ENCODE peak calls at places on chromosomes 4 and X, in five cellular contexts. F, H, G, T and U are unnamed samples.

GRCh38 chrX:68989865-68990606 is 161.2 kb downstream of the EFNB1 start:
- DNase-seq in F (peak), H (no peak), G (peak), T (no peak), U (no peak)

GRCh38 chr4:159191989-159192388 is 89.1 kb downstream of the RAPGEF2 start:
- DNase-seq in F (no peak), H (peak), G (peak), T (no peak), U (peak)

GRCh38 chr4:169340834-169341233 is 70.1 kb upstream of the SH3RF1 start:
- DNase-seq in F (no peak), H (no peak), G (no peak), T (no peak), U (no peak)

GRCh38 chrX:8289523-8289922 is 118.5 kb upstream of the VCX2 start:
- DNase-seq in F (no peak), H (no peak), G (no peak), T (no peak), U (peak)

GRCh38 chrX:118974908-118975671 is 672 bp downstream of the LONRF3 start:
- DNase-seq in F (no peak), H (no peak), G (no peak), T (peak), U (peak)

GRCh38 chr4:86055898-86056297 is 304.0 kb downstream of the MAPK10 start:
- DNase-seq in F (no peak), H (no peak), G (no peak), T (no peak), U (peak)

GRCh38 chrX:87572911-87573310 is 55.3 kb downstream of the KLHL4 start:
- DNase-seq in F (no peak), H (no peak), G (peak), T (no peak), U (peak)

GRCh38 chr4:172356002-172356401 is 542.8 kb downstream of the GALNTL6 start:
- DNase-seq in F (no peak), H (no peak), G (no peak), T (no peak), U (no peak)

GRCh38 chrX:125203737-125204578 is 115.7 kb upstream of the TEX13C start:
- DNase-seq in F (no peak), H (no peak), G (no peak), T (no peak), U (no peak)

GRCh38 chr4:76504613-76505465 is 69.8 kb downstream of the SHROOM3 start:
- DNase-seq in F (no peak), H (peak), G (peak), T (peak), U (peak)

GRCh38 chr4:73527196-73527595 is 45.7 kb downstream of the AFM start:
- DNase-seq in F (no peak), H (no peak), G (no peak), T (no peak), U (no peak)

GRCh38 chr4:73520821-73521220 is 39.3 kb downstream of the AFM start:
- DNase-seq in F (no peak), H (peak), G (peak), T (no peak), U (peak)

GRCh38 chr4:73518340-73518739 is 36.8 kb downstream of the AFM start:
- DNase-seq in F (no peak), H (no peak), G (no peak), T (no peak), U (no peak)

GRCh38 chr4:73525611-73526010 is 44.1 kb downstream of the AFM start:
- DNase-seq in F (no peak), H (no peak), G (no peak), T (no peak), U (no peak)

GRCh38 chr4:73523126-73523525 is 41.6 kb downstream of the AFM start:
- DNase-seq in F (no peak), H (no peak), G (no peak), T (no peak), U (peak)
- TF ChIP-seq CTCF in F (no peak), H (no peak), G (no peak), T (no peak), U (no peak)

DNA sequence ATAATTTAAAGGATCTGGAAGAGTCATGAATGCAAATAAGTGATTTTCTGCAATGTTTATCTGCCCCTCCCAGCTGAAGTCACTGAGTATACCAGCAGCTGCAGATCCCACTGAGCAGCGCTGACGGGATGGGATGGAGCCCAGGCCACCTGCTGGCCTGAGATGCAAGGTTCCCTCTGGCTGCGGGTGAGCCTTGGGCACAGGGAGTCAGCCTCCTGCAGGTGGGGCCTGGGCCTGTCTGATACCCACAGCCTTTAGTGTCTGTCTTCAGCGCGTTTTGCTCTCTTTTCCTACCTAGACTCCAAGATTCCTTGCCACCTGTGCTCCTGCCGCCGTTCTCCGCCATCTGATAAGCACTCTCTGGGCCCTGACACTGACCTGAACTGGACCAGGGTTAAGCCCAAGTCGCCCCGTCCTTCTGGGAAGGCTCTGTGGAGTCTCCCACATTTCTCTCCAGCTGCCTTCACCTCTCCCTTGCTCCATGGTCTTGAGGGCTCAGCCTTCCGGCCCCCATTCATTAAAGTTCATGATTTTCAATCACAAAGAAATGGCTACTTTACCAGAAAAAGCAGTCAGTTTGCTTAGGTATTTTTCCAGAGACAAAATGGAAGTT is 223.1 kb upstream of the FAT1 start:
- DNase-seq in F (no peak), H (no peak), G (no peak), T (no peak), U (peak)
- TF ChIP-seq CTCF in F (no peak), H (peak), G (peak), T (no peak), U (no peak)

GRCh38 chr4:186032259-186032658 is 36.7 kb upstream of the TLR3 start:
- DNase-seq in F (no peak), H (no peak), G (no peak), T (no peak), U (no peak)
- TF ChIP-seq CTCF in F (no peak), H (no peak), G (no peak), T (no peak), U (no peak)

DNA sequence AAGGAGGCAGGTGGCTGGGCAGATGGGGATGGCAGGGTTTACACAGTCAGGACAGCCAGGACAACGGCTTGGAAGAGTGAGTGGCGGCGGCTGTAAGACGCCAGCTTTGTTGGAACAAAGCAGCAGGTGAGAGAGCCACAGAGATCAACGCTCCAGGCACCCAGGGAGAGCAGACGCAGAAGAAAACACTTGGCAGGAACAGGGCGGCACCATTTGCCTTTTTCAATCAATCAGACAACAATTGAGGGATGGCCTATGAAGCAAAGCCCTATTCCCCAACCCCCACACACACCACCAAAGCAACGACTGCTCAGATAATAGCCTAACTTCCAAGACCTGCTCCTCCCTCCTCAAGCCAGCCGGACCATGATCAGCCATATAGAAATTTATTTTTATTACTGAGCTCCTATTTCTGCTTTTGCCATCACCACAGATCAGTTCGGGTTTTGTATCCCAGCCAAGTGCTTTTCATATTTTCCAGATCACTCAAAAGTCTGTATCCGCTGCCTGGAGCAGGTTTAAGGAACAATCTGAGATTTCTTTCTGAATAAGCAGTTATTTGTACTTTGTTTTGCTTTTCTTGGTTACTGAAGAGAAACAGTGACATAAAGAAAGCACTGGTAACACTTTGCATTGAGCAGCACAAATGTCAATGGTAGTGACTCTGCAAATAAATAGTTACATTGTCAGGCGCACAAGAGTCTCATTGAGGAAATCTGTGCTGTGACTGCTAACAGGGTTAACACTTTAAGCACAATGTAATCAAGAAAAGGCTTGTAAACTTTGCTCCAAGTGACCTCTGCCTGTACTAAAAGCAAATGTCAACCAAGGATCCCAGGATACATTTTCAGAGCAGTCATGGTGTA is 81.8 kb upstream of the RBPJ start:
- DNase-seq in F (no peak), H (no peak), G (peak), T (no peak), U (no peak)
- TF ChIP-seq CTCF in F (no peak), H (no peak), G (no peak), T (no peak), U (no peak)

GRCh38 chrX:47242321-47242720 is 9.5 kb downstream of the USP11 start:
- DNase-seq in F (no peak), H (no peak), G (no peak), T (no peak), U (no peak)

GRCh38 chrX:47240619-47241018 is 7.8 kb downstream of the USP11 start:
- DNase-seq in F (no peak), H (no peak), G (no peak), T (no peak), U (no peak)

GRCh38 chrX:47243351-47243750 is 10.5 kb downstream of the USP11 start:
- DNase-seq in F (no peak), H (no peak), G (no peak), T (no peak), U (no peak)

GRCh38 chrX:47239898-47240545 is 7.2 kb downstream of the USP11 start:
- DNase-seq in F (no peak), H (no peak), G (no peak), T (no peak), U (no peak)

DNA sequence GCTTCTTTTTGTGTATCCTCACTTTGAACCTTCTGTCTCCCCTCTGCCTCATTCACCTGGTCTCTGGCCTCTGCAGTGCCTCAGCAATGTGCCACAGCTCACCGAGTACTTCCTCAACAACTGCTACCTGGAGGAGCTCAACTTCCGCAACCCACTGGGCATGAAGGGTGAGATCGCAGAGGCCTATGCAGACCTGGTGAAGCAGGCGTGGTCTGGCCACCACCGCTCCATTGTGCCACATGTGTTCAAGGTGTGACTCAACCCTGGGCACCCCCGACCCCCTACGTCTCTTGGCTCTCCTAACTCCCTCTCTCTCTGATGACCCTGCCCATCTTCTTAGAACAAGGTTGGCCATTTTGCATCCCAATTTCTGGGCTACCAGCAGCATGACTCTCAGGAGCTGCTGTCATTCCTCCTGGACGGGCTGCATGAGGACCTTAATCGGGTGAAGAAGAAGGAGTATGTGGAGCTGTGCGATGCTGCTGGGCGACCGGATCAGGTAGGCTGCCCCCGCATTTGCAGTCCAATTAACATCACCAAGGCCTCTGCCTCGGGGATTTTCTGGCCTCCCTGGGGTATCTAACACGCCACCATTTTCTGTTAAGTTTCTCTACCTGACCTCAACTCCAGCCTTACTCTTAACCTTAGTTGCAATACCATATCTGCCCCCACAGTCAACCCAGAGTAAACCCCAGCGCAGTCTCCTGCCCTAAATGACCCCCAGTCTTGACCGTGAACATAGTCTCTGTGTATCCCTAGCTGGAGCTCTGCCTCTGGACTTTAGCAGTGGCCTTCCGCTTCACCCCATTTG is 8.6 kb downstream of the USP11 start:
- DNase-seq in F (no peak), H (no peak), G (no peak), T (no peak), U (no peak)
- TF ChIP-seq CTCF in F (no peak), H (no peak), G (no peak), T (no peak), U (no peak)

DNA sequence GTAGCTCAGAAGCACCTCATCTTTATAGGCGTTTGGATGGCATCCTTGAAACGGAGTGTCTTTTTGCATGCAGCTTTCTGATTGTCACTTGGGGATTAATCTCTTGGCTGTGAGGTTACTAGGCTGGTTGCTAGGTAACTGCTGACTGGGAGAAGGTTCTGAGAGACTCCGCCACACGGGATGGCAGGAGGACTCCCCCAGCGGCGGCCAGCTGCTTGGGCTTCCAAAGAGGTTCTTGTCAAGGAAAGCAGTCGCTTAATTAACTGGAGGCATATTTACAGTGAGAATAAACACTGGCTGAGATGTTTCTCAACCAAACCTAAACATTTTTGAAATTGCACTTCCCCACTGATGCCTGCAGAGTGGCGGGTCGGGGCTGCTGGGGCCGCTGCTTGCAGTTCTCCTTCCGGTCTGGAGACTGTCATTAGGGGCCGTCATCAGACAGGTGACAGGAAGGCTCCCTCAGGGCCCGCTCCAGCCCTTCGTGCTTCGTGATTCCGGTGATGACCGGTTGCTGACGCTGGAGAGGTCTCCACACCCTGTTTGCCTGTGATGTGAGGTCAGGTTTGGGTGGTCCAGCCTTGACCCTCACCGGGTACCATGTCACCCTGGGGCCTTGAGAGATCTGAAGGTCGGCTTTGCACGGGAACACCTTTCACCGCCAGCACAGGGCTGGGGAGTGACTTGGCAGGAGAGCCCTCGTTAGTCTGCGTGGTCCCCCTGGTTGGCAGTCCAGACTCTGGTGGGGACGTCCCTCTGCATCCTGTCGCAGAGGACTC is 9.1 kb downstream of the NSG1 start:
- DNase-seq in F (no peak), H (no peak), G (peak), T (peak), U (no peak)
- TF ChIP-seq CTCF in F (no peak), H (no peak), G (no peak), T (no peak), U (no peak)

GRCh38 chr4:26860157-26860921 is at the start of gene STIM2:
- DNase-seq in F (peak), H (peak), G (peak), T (peak), U (peak)

GRCh38 chr4:26861434-26862186 is 969 bp downstream of the STIM2 start:
- DNase-seq in F (no peak), H (no peak), G (peak), T (peak), U (peak)

GRCh38 chr4:26860922-26861433 is 337 bp downstream of the STIM2 start:
- DNase-seq in F (no peak), H (no peak), G (peak), T (peak), U (peak)

GRCh38 chr4:26863512-26863911 is 2.9 kb downstream of the STIM2 start:
- DNase-seq in F (no peak), H (no peak), G (no peak), T (no peak), U (no peak)

GRCh38 chr4:26862381-26862915 is 1.8 kb downstream of the STIM2 start:
- DNase-seq in F (no peak), H (no peak), G (no peak), T (no peak), U (peak)
- TF ChIP-seq CTCF in F (no peak), H (no peak), G (no peak), T (no peak), U (no peak)

GRCh38 chrX:46263494-46263893 is 281.7 kb downstream of the ZNF674 start:
- DNase-seq in F (no peak), H (no peak), G (no peak), T (no peak), U (no peak)
- TF ChIP-seq CTCF in F (no peak), H (no peak), G (no peak), T (no peak), U (no peak)

GRCh38 chrX:132488819-132489255 is at the start of gene MBNL3:
- DNase-seq in F (no peak), H (no peak), G (peak), T (peak), U (peak)
- TF ChIP-seq CTCF in F (no peak), H (no peak), G (no peak), T (no peak), U (no peak)

GRCh38 chr4:168028568-168028967 is 63.8 kb upstream of the ANXA10 start:
- DNase-seq in F (no peak), H (peak), G (no peak), T (no peak), U (peak)
- TF ChIP-seq CTCF in F (no peak), H (peak), G (peak), T (no peak), U (peak)